ENCODE peak calls at places on chromosome 6, in seven cellular contexts. U, E, L, J, M, B and C are unnamed samples. For H3K36me3, the result is how much of the 10 kb centered on the place peaks cover.

GRCh38 chr6:1497593-1498105 is 108.3 kb downstream of the FOXF2 start:
- DNase-seq in U (no peak), E (peak), L (no peak), J (no peak), M (no peak), B (no peak), C (peak)

GRCh38 chr6:82118150-82118562 is 129.4 kb downstream of the IBTK start:
- DNase-seq in U (no peak), E (no peak), L (no peak), J (no peak), M (no peak), B (no peak), C (no peak)

GRCh38 chr6:126764104-126764503 is 354.4 kb upstream of the RSPO3 start:
- DNase-seq in U (no peak), E (no peak), L (no peak), J (no peak), M (no peak), B (no peak), C (peak)

GRCh38 chr6:159978291-159979135 is 9.6 kb downstream of the IGF2R start:
- DNase-seq in U (peak), E (peak), L (no peak), J (no peak), M (no peak), B (no peak), C (no peak)

GRCh38 chr6:18785810-18786490 is 398.8 kb downstream of the RNF144B start:
- DNase-seq in U (no peak), E (no peak), L (no peak), J (no peak), M (no peak), B (no peak), C (no peak)

GRCh38 chr6:97052152-97052787 is 127.7 kb downstream of the KLHL32 start:
- DNase-seq in U (no peak), E (no peak), L (no peak), J (no peak), M (no peak), B (no peak), C (no peak)

GRCh38 chr6:73515204-73516101 is 5.4 kb downstream of the EEF1A1 start:
- DNase-seq in U (peak), E (peak), L (peak), J (peak), M (peak), B (peak), C (peak)

GRCh38 chr6:71879016-71879415 is 7.3 kb upstream of the RIMS1 start:
- DNase-seq in U (no peak), E (no peak), L (no peak), J (no peak), M (no peak), B (no peak), C (no peak)

GRCh38 chr6:13710552-13711383 is 867 bp downstream of the RANBP9 start:
- DNase-seq in U (peak), E (peak), L (peak), J (peak), M (peak), B (peak), C (peak)

GRCh38 chr6:99334526-99335127 is 14.8 kb downstream of the FAXC start:
- DNase-seq in U (peak), E (peak), L (peak), J (peak), M (peak), B (peak), C (peak)

GRCh38 chr6:45422541-45423110 is 44.9 kb upstream of the SUPT3H start:
- DNase-seq in U (peak), E (peak), L (peak), J (peak), M (peak), B (peak), C (peak)

GRCh38 chr6:7230956-7231713 is 81.9 kb downstream of the SSR1 start:
- DNase-seq in U (no peak), E (no peak), L (no peak), J (no peak), M (no peak), B (no peak), C (no peak)
- H3K36me3 ChIP-seq in U (under half), E (under half), L (under half), J (under half), M (under half), B (half or more), C (under half)

GRCh38 chr6:110895907-110896608 is 21.5 kb downstream of the AMD1 start:
- DNase-seq in U (no peak), E (no peak), L (no peak), J (no peak), M (no peak), B (no peak), C (no peak)
- H3K36me3 ChIP-seq in U (under half), E (half or more), L (half or more), J (under half), M (half or more), B (under half), C (under half)

DNA sequence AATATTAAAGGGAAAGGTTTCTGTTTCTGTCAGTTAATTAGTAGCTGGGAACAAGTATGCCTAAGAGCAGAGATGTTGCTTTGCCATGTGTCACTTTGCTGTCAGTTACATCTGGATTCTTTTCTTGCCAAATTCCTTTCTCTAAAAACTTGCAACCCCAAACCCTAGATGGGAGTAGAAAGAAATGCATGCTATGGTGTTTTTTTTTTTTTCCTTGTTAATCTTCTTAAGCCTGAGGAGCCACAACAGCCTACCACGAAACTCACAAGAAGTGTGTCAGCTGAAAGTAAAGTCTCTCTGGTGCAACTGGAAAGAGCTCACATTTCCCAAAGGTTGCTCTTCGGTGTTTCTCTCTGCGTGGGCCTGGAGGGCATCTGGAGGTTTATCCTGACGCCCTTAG is 17.9 kb upstream of the CLDN20 start:
- DNase-seq in U (no peak), E (no peak), L (no peak), J (no peak), M (no peak), B (no peak), C (no peak)
- H3K36me3 ChIP-seq in U (under half), E (under half), L (under half), J (under half), M (under half), B (under half), C (under half)

GRCh38 chr6:47592466-47592865 is 105.9 kb upstream of the ADGRF4 start:
- DNase-seq in U (peak), E (peak), L (no peak), J (no peak), M (no peak), B (no peak), C (no peak)
- H3K36me3 ChIP-seq in U (under half), E (under half), L (under half), J (under half), M (under half), B (under half), C (under half)

DNA sequence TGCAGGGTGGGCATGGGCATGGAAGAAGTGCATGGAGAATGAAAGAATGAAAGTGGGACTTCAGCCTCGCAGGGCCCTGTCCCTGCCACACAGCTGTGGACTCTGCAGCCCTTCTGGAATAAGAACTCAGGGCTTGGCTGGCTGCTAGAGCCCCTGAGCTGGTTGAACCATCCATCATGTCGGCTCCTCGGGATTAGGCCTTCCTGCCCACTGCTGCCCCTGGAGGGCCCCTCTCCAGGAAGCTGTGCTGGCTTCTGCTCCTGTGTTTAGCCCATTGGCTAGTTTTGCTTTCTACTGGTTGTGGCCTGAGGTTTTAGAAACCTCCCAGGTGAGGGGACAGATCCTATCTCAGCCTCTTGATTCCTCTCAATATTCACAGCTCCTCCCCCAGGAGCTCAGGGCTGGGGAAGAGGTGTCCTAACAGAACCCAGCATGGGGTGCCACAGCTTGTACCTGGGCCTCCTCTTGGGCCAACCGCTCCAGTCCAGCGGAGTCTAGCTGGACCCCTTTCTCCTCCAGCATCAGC is 7.9 kb downstream of the AARS2 start:
- DNase-seq in U (peak), E (no peak), L (peak), J (no peak), M (no peak), B (no peak), C (no peak)
- H3K36me3 ChIP-seq in U (under half), E (under half), L (under half), J (under half), M (under half), B (half or more), C (under half)

DNA sequence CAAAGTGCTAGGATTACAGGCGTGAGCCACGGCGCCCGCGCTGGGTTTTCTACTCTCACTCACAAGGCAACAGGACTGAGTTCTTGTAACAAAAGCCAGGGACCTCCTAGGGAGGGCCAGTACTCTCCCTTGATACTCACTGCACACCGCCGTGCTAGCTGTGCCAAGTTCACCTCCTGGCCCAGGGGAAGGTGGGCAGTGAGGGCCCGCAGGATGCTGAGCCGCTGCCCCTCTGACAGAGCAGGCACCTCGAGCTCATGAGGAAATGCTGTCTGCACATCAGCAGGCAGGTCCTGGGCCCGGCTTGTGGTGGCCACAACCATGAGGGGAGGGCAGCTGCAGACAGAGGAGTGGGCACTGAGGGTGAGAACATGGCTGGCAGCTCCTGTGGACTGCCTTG is 6.7 kb downstream of the GNMT start:
- DNase-seq in U (no peak), E (no peak), L (no peak), J (no peak), M (no peak), B (no peak), C (no peak)
- H3K36me3 ChIP-seq in U (under half), E (under half), L (under half), J (under half), M (under half), B (under half), C (under half)